ENCODE peak calls at places on chromosomes 5 and 9, in nine cellular contexts. One of them, this sample, is unnamed.

GRCh38 chr5:95842955-95843544 is 20.5 kb upstream of the GLRX start:
- DNase-seq in PC-9: peak
- DNase-seq in tibial nerve: no peak
- DNase-seq in HCT116: no peak
- DNase-seq in choroid plexus epithelial cell: peak
- DNase-seq in neuronal stem cell: no peak
- DNase-seq in dorsolateral prefrontal cortex: peak
- DNase-seq in skeletal muscle cell: no peak
- DNase-seq in HAP-1: no peak
- DNase-seq in this sample: peak

GRCh38 chr5:114176356-114176755 is 185.5 kb upstream of the KCNN2 start:
- DNase-seq in HAP-1: no peak
- DNase-seq in neuronal stem cell: no peak
- DNase-seq in HCT116: no peak
- DNase-seq in choroid plexus epithelial cell: peak
- DNase-seq in PC-9: no peak
- DNase-seq in dorsolateral prefrontal cortex: no peak
- DNase-seq in skeletal muscle cell: no peak
- DNase-seq in tibial nerve: no peak
- DNase-seq in this sample: no peak

GRCh38 chr5:42675602-42676001 is 81.0 kb upstream of the CCDC152 start:
- DNase-seq in tibial nerve: no peak
- DNase-seq in neuronal stem cell: no peak
- DNase-seq in choroid plexus epithelial cell: no peak
- DNase-seq in dorsolateral prefrontal cortex: no peak
- DNase-seq in skeletal muscle cell: no peak
- DNase-seq in HCT116: no peak
- DNase-seq in HAP-1: no peak
- DNase-seq in PC-9: no peak
- DNase-seq in this sample: no peak

GRCh38 chr9:94553029-94553938 is 1.6 kb upstream of the PCAT7 start:
- DNase-seq in HCT116: no peak
- DNase-seq in neuronal stem cell: no peak
- DNase-seq in PC-9: peak
- DNase-seq in tibial nerve: no peak
- DNase-seq in choroid plexus epithelial cell: no peak
- DNase-seq in HAP-1: no peak
- DNase-seq in dorsolateral prefrontal cortex: no peak
- DNase-seq in skeletal muscle cell: no peak
- DNase-seq in this sample: no peak

GRCh38 chr9:89592963-89593775 is 11.6 kb upstream of the GADD45G start:
- DNase-seq in neuronal stem cell: peak
- DNase-seq in skeletal muscle cell: peak
- DNase-seq in tibial nerve: no peak
- DNase-seq in choroid plexus epithelial cell: peak
- DNase-seq in PC-9: peak
- DNase-seq in HCT116: no peak
- DNase-seq in dorsolateral prefrontal cortex: no peak
- DNase-seq in HAP-1: peak
- DNase-seq in this sample: no peak

GRCh38 chr5:71882826-71883744 is 164.0 kb downstream of the CARTPT start:
- DNase-seq in choroid plexus epithelial cell: no peak
- DNase-seq in tibial nerve: no peak
- DNase-seq in HCT116: no peak
- DNase-seq in HAP-1: no peak
- DNase-seq in PC-9: no peak
- DNase-seq in dorsolateral prefrontal cortex: no peak
- DNase-seq in neuronal stem cell: no peak
- DNase-seq in skeletal muscle cell: peak
- DNase-seq in this sample: no peak

GRCh38 chr5:39224196-39224754 is 4.9 kb upstream of the FYB1 start:
- DNase-seq in choroid plexus epithelial cell: peak
- DNase-seq in neuronal stem cell: no peak
- DNase-seq in HCT116: no peak
- DNase-seq in skeletal muscle cell: peak
- DNase-seq in PC-9: peak
- DNase-seq in HAP-1: no peak
- DNase-seq in dorsolateral prefrontal cortex: no peak
- DNase-seq in tibial nerve: no peak
- DNase-seq in this sample: no peak

GRCh38 chr9:97954550-97954989 is 16.6 kb upstream of the HEMGN start:
- DNase-seq in HCT116: peak
- DNase-seq in skeletal muscle cell: no peak
- DNase-seq in HAP-1: peak
- DNase-seq in neuronal stem cell: peak
- DNase-seq in choroid plexus epithelial cell: peak
- DNase-seq in dorsolateral prefrontal cortex: no peak
- DNase-seq in PC-9: peak
- DNase-seq in tibial nerve: no peak
- DNase-seq in this sample: peak

GRCh38 chr5:175516933-175517823 is 38.8 kb downstream of the SFXN1 start:
- DNase-seq in dorsolateral prefrontal cortex: no peak
- DNase-seq in neuronal stem cell: no peak
- DNase-seq in PC-9: no peak
- DNase-seq in choroid plexus epithelial cell: no peak
- DNase-seq in skeletal muscle cell: no peak
- DNase-seq in tibial nerve: no peak
- DNase-seq in HCT116: no peak
- DNase-seq in HAP-1: no peak
- DNase-seq in this sample: no peak

GRCh38 chr5:96823900-96824351 is 16.2 kb upstream of the ERAP1 start:
- DNase-seq in skeletal muscle cell: peak
- DNase-seq in tibial nerve: no peak
- DNase-seq in choroid plexus epithelial cell: peak
- DNase-seq in PC-9: peak
- DNase-seq in HAP-1: no peak
- DNase-seq in neuronal stem cell: no peak
- DNase-seq in dorsolateral prefrontal cortex: no peak
- DNase-seq in HCT116: no peak
- DNase-seq in this sample: no peak

GRCh38 chr5:107809201-107810034 is 138.7 kb upstream of the EFNA5 start:
- DNase-seq in dorsolateral prefrontal cortex: no peak
- DNase-seq in HCT116: no peak
- DNase-seq in PC-9: no peak
- DNase-seq in tibial nerve: no peak
- DNase-seq in neuronal stem cell: no peak
- DNase-seq in HAP-1: peak
- DNase-seq in skeletal muscle cell: no peak
- DNase-seq in choroid plexus epithelial cell: peak
- DNase-seq in this sample: no peak

GRCh38 chr5:159630545-159630944 is 285.7 kb upstream of the ADRA1B start:
- DNase-seq in neuronal stem cell: no peak
- DNase-seq in PC-9: no peak
- DNase-seq in skeletal muscle cell: no peak
- DNase-seq in tibial nerve: no peak
- DNase-seq in HAP-1: no peak
- DNase-seq in HCT116: no peak
- DNase-seq in choroid plexus epithelial cell: no peak
- DNase-seq in dorsolateral prefrontal cortex: no peak
- DNase-seq in this sample: no peak

GRCh38 chr5:159628703-159629102 is 287.6 kb upstream of the ADRA1B start:
- DNase-seq in dorsolateral prefrontal cortex: no peak
- DNase-seq in choroid plexus epithelial cell: no peak
- DNase-seq in neuronal stem cell: no peak
- DNase-seq in tibial nerve: no peak
- DNase-seq in skeletal muscle cell: no peak
- DNase-seq in HCT116: no peak
- DNase-seq in PC-9: no peak
- DNase-seq in HAP-1: no peak
- DNase-seq in this sample: no peak

GRCh38 chr5:159629158-159629557 is 287.1 kb upstream of the ADRA1B start:
- DNase-seq in tibial nerve: no peak
- DNase-seq in choroid plexus epithelial cell: no peak
- DNase-seq in HAP-1: no peak
- DNase-seq in HCT116: no peak
- DNase-seq in PC-9: no peak
- DNase-seq in dorsolateral prefrontal cortex: no peak
- DNase-seq in skeletal muscle cell: no peak
- DNase-seq in neuronal stem cell: no peak
- DNase-seq in this sample: no peak

DNA sequence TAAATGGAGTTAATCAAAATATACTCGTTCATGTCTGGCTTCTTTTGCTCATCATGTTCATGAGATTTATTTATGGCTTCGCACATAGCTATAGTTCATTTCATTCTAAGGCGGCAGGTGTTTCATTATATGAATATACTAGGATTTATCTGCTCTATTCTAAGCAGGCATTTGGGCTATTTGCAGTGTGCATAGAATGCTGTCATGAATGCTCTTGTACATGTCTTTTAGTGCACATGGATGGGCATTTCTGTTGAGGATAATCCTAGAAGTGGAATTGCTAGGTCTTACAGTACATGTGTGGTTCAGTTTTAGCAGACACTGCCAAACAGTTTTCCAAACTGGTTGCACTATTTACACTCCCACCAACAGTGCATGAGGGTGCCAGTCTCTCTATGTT is 285.3 kb upstream of the ADRA1B start:
- DNase-seq in PC-9: no peak
- DNase-seq in HCT116: no peak
- DNase-seq in tibial nerve: no peak
- DNase-seq in neuronal stem cell: no peak
- DNase-seq in skeletal muscle cell: no peak
- DNase-seq in choroid plexus epithelial cell: no peak
- DNase-seq in dorsolateral prefrontal cortex: no peak
- DNase-seq in HAP-1: no peak
- DNase-seq in this sample: no peak
- H3K4me3 ChIP-seq in PC-9: no peak
- H3K4me3 ChIP-seq in HCT116: no peak
- H3K4me3 ChIP-seq in tibial nerve: no peak
- H3K4me3 ChIP-seq in neuronal stem cell: no peak
- H3K4me3 ChIP-seq in skeletal muscle cell: no peak
- H3K4me3 ChIP-seq in choroid plexus epithelial cell: no peak
- H3K4me3 ChIP-seq in dorsolateral prefrontal cortex: no peak
- H3K4me3 ChIP-seq in HAP-1: no peak
- H3K4me3 ChIP-seq in this sample: no peak

DNA sequence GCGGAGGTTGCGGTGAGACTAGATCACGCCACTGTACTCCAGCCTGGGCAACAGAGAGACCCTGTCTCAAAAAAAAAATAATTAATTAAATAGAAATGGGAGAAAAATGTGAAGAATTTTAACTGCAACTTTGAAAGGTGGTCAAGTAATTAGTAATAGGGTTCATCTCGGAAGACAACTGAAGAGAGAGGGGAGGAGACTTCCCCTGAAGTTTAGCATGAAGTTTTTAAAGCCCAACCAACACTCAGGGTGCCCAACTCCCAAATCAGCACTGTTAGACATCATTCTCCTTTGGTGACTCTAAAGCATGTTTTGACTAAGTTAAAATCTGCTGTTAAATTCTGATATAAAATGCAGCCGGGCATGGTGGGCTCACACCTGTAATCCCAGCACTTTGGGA is 1.5 kb upstream of the CSNK1A1 start:
- DNase-seq in tibial nerve: no peak
- DNase-seq in HAP-1: no peak
- DNase-seq in choroid plexus epithelial cell: no peak
- DNase-seq in PC-9: no peak
- DNase-seq in skeletal muscle cell: no peak
- DNase-seq in HCT116: no peak
- DNase-seq in neuronal stem cell: no peak
- DNase-seq in dorsolateral prefrontal cortex: no peak
- DNase-seq in this sample: no peak
- H3K4me3 ChIP-seq in tibial nerve: no peak
- H3K4me3 ChIP-seq in HAP-1: no peak
- H3K4me3 ChIP-seq in choroid plexus epithelial cell: no peak
- H3K4me3 ChIP-seq in PC-9: peak
- H3K4me3 ChIP-seq in skeletal muscle cell: no peak
- H3K4me3 ChIP-seq in HCT116: peak
- H3K4me3 ChIP-seq in neuronal stem cell: no peak
- H3K4me3 ChIP-seq in dorsolateral prefrontal cortex: no peak
- H3K4me3 ChIP-seq in this sample: no peak

DNA sequence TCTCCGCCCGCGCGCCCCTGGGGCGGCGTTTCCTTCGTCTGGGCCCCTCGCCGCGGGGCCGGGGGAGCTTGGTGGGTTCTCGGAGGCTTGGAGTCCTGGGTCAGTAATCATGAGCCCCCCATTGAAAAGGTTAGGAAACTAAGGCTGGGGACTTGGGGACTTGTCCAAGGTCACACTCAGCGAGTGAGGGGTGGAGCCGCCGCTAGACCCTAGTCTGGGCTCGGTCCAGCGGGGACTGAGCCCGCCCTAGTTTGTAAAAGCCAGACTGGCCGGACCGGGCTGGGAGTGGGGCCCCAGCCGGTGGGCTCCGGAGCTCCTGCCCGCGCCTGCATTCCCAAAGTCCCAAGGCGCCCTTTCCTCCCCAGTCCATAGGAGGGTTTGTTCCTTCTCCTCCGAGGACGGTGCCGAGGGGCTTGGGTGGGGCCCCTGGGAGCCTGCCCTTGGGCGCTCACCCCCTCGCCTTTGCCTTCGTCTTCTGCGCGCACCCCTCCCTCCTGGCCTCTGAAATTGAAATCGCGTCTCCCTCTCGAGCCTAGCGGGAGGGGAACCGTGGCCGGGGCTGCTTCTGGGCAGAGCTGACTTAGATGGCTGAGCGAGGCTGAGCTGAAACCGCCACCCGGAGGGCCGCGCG is 995 bp downstream of the OLFM1 start:
- DNase-seq in tibial nerve: no peak
- DNase-seq in PC-9: no peak
- DNase-seq in skeletal muscle cell: no peak
- DNase-seq in choroid plexus epithelial cell: no peak
- DNase-seq in HCT116: no peak
- DNase-seq in dorsolateral prefrontal cortex: no peak
- DNase-seq in neuronal stem cell: no peak
- DNase-seq in HAP-1: no peak
- DNase-seq in this sample: no peak
- H3K4me3 ChIP-seq in tibial nerve: peak
- H3K4me3 ChIP-seq in PC-9: no peak
- H3K4me3 ChIP-seq in skeletal muscle cell: no peak
- H3K4me3 ChIP-seq in choroid plexus epithelial cell: no peak
- H3K4me3 ChIP-seq in HCT116: no peak
- H3K4me3 ChIP-seq in dorsolateral prefrontal cortex: peak
- H3K4me3 ChIP-seq in neuronal stem cell: no peak
- H3K4me3 ChIP-seq in HAP-1: no peak
- H3K4me3 ChIP-seq in this sample: no peak

DNA sequence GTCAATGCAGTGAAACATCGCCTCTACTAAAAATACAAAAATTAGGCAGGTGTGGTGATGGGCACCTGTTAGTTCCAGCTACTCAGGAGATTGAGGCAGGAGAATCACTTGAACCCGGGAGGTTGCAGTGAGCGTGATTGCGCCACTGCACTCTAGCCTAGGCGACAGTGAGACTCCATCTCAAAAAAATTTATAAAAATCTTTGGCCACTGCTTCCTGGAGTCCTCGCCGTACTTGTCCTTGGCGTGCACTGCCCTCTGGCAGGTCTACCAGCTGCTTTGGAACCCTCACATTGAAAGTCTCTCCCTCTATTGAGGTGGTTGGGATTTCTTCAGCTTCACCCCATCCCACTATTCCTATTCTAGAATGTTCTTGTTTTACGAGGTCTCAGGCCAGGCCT is 25.0 kb downstream of the DYNC2I2 start:
- DNase-seq in choroid plexus epithelial cell: no peak
- DNase-seq in HAP-1: no peak
- DNase-seq in dorsolateral prefrontal cortex: no peak
- DNase-seq in PC-9: no peak
- DNase-seq in tibial nerve: no peak
- DNase-seq in HCT116: no peak
- DNase-seq in neuronal stem cell: no peak
- DNase-seq in skeletal muscle cell: no peak
- DNase-seq in this sample: no peak
- H3K4me3 ChIP-seq in choroid plexus epithelial cell: no peak
- H3K4me3 ChIP-seq in HAP-1: no peak
- H3K4me3 ChIP-seq in dorsolateral prefrontal cortex: no peak
- H3K4me3 ChIP-seq in PC-9: no peak
- H3K4me3 ChIP-seq in tibial nerve: no peak
- H3K4me3 ChIP-seq in HCT116: no peak
- H3K4me3 ChIP-seq in neuronal stem cell: no peak
- H3K4me3 ChIP-seq in skeletal muscle cell: no peak
- H3K4me3 ChIP-seq in this sample: no peak